ENCODE peak calls at places on chromosome 1, in four cellular contexts. Z is HepG2, H is GM12878, F is K562. J is an unnamed sample.

GRCh38 chr1:117026361-117026760 is 24.8 kb downstream of the CD101 start:
- DNase-seq in Z (no peak), H (no peak), F (no peak), J (no peak)

GRCh38 chr1:70146488-70146887 is 58.9 kb downstream of the LRRC40 start:
- DNase-seq in Z (peak), H (no peak), F (no peak), J (no peak)

GRCh38 chr1:47438321-47439150 is 692 bp downstream of the FOXD2 start:
- DNase-seq in Z (no peak), H (no peak), F (no peak), J (no peak)

GRCh38 chr1:245605480-245606156 is 450.8 kb downstream of the KIF26B start:
- DNase-seq in Z (no peak), H (no peak), F (no peak), J (peak)

GRCh38 chr1:99858285-99858684 is 8.1 kb downstream of the AGL start:
- DNase-seq in Z (no peak), H (no peak), F (no peak), J (no peak)

GRCh38 chr1:42941640-42942330 is 16.9 kb downstream of the SLC2A1 start:
- DNase-seq in Z (no peak), H (no peak), F (peak), J (no peak)

GRCh38 chr1:101316276-101316675 is 79.5 kb downstream of the S1PR1 start:
- DNase-seq in Z (no peak), H (no peak), F (no peak), J (no peak)

GRCh38 chr1:21801100-21801499 is 11.0 kb upstream of the LDLRAD2 start:
- DNase-seq in Z (no peak), H (no peak), F (peak), J (no peak)

GRCh38 chr1:9872430-9873165 is 37.5 kb downstream of the CTNNBIP1 start:
- DNase-seq in Z (no peak), H (no peak), F (no peak), J (no peak)

GRCh38 chr1:51726544-51727225 is 109.8 kb downstream of the OSBPL9 start:
- DNase-seq in Z (no peak), H (peak), F (no peak), J (no peak)

GRCh38 chr1:194230351-194231144 is 1044.1 kb upstream of the B3GALT2 start:
- DNase-seq in Z (no peak), H (no peak), F (no peak), J (no peak)

GRCh38 chr1:179082308-179083030 is 599 bp downstream of the TOR3A start:
- DNase-seq in Z (peak), H (no peak), F (peak), J (peak)

GRCh38 chr1:111270781-111271463 is 19.7 kb upstream of the CHIA start:
- DNase-seq in Z (no peak), H (no peak), F (no peak), J (peak)

GRCh38 chr1:107974090-107974489 is 9.1 kb upstream of the VAV3 start:
- DNase-seq in Z (no peak), H (no peak), F (no peak), J (no peak)

GRCh38 chr1:186974774-186975181 is 146.0 kb downstream of the PLA2G4A start:
- DNase-seq in Z (no peak), H (no peak), F (no peak), J (peak)

GRCh38 chr1:243420968-243421675 is 165.3 kb downstream of the SDCCAG8 start:
- DNase-seq in Z (no peak), H (no peak), F (no peak), J (no peak)

GRCh38 chr1:229140018-229140417 is 130.9 kb upstream of the RAB4A start:
- DNase-seq in Z (no peak), H (no peak), F (no peak), J (no peak)

GRCh38 chr1:207818971-207819451 is 67.2 kb downstream of the CD46 start:
- DNase-seq in Z (no peak), H (no peak), F (no peak), J (no peak)

GRCh38 chr1:64984737-64985136 is 18.4 kb upstream of the JAK1 start:
- DNase-seq in Z (no peak), H (no peak), F (no peak), J (no peak)

GRCh38 chr1:98340511-98340910 is 321.0 kb upstream of the SNX7 start:
- DNase-seq in Z (no peak), H (no peak), F (no peak), J (no peak)

GRCh38 chr1:201250326-201251011 is 32.8 kb upstream of the PKP1 start:
- DNase-seq in Z (no peak), H (no peak), F (no peak), J (peak)

GRCh38 chr1:179637211-179637860 is 45.7 kb downstream of the TDRD5 start:
- DNase-seq in Z (no peak), H (no peak), F (no peak), J (no peak)

GRCh38 chr1:107525961-107526360 is 385.1 kb downstream of the NTNG1 start:
- DNase-seq in Z (peak), H (no peak), F (no peak), J (no peak)

GRCh38 chr1:215888159-215888558 is 321.1 kb downstream of the KCTD3 start:
- DNase-seq in Z (no peak), H (no peak), F (no peak), J (no peak)

GRCh38 chr1:21703318-21703963 is 34.3 kb upstream of the RAP1GAP start:
- DNase-seq in Z (peak), H (no peak), F (peak), J (peak)

GRCh38 chr1:22314676-22315075 is 137.0 kb upstream of the ZBTB40 start:
- DNase-seq in Z (no peak), H (no peak), F (no peak), J (no peak)

GRCh38 chr1:6470132-6471085 is 4.4 kb upstream of the TNFRSF25 start:
- DNase-seq in Z (no peak), H (no peak), F (no peak), J (no peak)

GRCh38 chr1:12279728-12280469 is 50.1 kb downstream of the VPS13D start:
- DNase-seq in Z (no peak), H (no peak), F (no peak), J (no peak)

GRCh38 chr1:10754571-10755329 is 41.7 kb downstream of the CASZ1 start:
- DNase-seq in Z (no peak), H (no peak), F (no peak), J (no peak)

GRCh38 chr1:152167835-152168534 is 9.0 kb upstream of the RPTN start:
- DNase-seq in Z (peak), H (no peak), F (no peak), J (no peak)

DNA sequence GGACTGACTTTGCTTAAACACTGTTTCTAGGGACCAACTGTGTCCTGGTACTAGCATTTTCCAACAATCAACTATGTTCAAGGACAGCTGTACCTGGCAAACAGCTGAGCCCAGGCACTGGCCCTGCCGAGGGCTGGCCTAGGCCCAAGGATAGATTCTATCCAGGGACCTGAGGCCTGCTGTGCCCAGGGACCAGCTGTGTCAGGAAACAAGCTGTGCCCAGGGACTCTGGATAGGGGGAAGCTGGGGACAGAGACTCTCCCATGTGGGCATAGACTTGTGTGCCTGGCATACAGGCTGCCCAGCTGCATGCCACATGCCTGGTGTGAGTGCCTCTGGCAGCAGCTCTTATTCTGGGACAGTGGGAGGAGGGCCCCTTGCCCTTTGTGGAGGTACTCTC is 38.1 kb upstream of the POU3F1 start:
- DNase-seq in Z (no peak), H (no peak), F (no peak), J (no peak)
- TF ChIP-seq POLR2AphosphoS5 in Z (no peak), H (no peak), F (no peak), J (no peak)

DNA sequence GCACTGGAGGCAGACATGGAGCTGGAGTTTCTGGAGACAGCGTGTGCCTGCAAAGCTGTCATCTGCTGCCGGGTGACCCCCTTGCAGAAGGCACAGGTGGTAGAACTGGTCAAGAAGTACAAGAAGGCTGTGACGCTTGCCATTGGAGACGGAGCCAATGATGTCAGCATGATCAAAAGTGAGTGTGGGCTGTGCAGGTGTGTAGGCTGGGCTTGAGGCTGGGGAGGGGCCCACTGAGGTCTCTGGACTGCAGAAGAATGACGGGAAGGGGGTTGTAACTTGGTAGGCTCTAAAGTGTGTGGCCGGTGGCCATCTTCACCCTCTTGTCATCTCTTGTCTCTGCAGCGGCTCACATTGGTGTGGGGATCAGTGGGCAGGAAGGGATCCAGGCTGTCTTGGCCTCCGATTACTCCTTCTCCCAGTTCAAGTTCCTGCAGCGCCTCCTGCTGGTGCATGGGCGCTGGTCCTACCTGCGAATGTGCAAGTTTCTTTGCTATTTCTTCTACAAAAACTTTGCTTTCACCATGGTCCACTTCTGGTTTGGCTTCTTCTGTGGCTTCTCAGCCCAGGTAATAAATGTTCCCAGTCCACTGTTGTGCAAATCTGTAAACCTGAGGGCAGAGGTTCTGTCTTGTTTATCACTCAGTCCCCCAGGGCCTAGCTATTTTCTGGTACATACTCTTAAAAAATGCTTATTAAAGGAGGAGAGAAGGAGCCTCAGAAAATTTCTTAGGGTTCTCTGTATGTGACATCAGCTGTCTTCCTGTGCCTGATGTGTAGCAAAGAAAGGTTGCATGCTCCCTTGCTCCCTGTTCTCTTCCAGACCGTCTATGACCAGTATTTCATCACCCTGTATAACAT is 19.9 kb downstream of the ATP8B2 start:
- DNase-seq in Z (peak), H (no peak), F (peak), J (peak)
- TF ChIP-seq FOXM1 in Z (no peak), H (no peak), F (no peak), J (no peak)

DNA sequence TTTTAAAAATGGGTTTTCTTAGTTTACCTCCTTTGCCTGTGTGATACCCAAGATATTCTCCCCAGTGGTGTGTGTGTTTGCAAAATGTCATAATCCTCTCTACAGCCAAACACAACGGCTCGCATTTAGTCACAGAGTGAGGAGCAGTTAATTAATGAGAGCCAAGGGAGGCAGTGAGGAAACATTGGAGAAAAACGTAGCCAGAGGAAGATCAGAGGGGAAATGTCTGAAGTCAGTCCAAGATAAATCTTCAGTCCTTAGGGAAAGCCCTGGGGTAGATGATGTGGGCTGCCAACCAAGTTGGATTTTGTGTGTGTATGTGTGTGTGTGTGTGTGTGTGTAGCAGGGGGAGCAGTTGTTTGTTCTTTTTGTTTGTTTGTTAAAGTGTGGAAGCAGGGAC is 201.0 kb upstream of the PTBP2 start:
- DNase-seq in Z (no peak), H (no peak), F (no peak), J (no peak)
- TF ChIP-seq POLR2AphosphoS5 in Z (no peak), H (no peak), F (no peak), J (no peak)

GRCh38 chr1:27878787-27879335 is 6.5 kb downstream of the THEMIS2 start:
- DNase-seq in Z (no peak), H (no peak), F (no peak), J (peak)
- TF ChIP-seq FOXM1 in Z (no peak), H (no peak), F (no peak), J (no peak)

GRCh38 chr1:29230553-29231378 is at the start of gene MECR:
- DNase-seq in Z (peak), H (peak), F (peak), J (peak)
- TF ChIP-seq POLR2AphosphoS5 in Z (peak), H (peak), F (peak), J (peak)

GRCh38 chr1:231162970-231163830 is 1.3 kb downstream of the TRIM67 start:
- DNase-seq in Z (no peak), H (no peak), F (no peak), J (peak)

GRCh38 chr1:231160851-231161710 is 777 bp upstream of the TRIM67 start:
- DNase-seq in Z (no peak), H (no peak), F (no peak), J (peak)

GRCh38 chr1:231162300-231162969 is 577 bp downstream of the TRIM67 start:
- DNase-seq in Z (peak), H (no peak), F (peak), J (peak)

GRCh38 chr1:231159963-231160761 is 1.7 kb upstream of the TRIM67 start:
- DNase-seq in Z (no peak), H (no peak), F (peak), J (no peak)

GRCh38 chr1:231161711-231162299 is at the start of gene TRIM67:
- DNase-seq in Z (peak), H (no peak), F (peak), J (peak)
- TF ChIP-seq FOXM1 in Z (no peak), H (no peak), F (no peak), J (no peak)

GRCh38 chr1:192788184-192788583 is 20.7 kb upstream of the RGS2 start:
- DNase-seq in Z (no peak), H (no peak), F (peak), J (no peak)
- TF ChIP-seq POLR2AphosphoS5 in Z (no peak), H (no peak), F (no peak), J (no peak)

J was measured in SK-N-SH.